ENCODE peak calls at places on chromosomes 2 and 18, in seven cellular contexts. U is neural progenitor cell, X is left lung, R is psoas muscle, M is cardiac muscle cell, B is lung, V is GM23248. W is an unnamed sample.

GRCh38 chr2:136281281-136282117 is 163.6 kb upstream of the CXCR4 start:
- DNase-seq in U (no peak), X (no peak), R (no peak), M (no peak), B (no peak), V (no peak), W (peak; percentile 35)

GRCh38 chr18:52408800-52409302 is 68.9 kb downstream of the DCC start:
- DNase-seq in U (no peak), X (no peak), R (no peak), M (no peak), B (no peak), V (no peak), W (no peak)

GRCh38 chr18:24915547-24915946 is 436.4 kb downstream of the ZNF521 start:
- DNase-seq in U (no peak), X (no peak), R (no peak), M (peak; percentile 11), B (no peak), V (peak; percentile 72), W (no peak)

GRCh38 chr2:170891893-170892292 is 37.2 kb upstream of the GORASP2 start:
- DNase-seq in U (no peak), X (no peak), R (no peak), M (no peak), B (no peak), V (no peak), W (no peak)

GRCh38 chr2:98726172-98726725 is 4.7 kb downstream of the MGAT4A start:
- DNase-seq in U (no peak), X (no peak), R (no peak), M (no peak), B (no peak), V (no peak), W (no peak)

GRCh38 chr2:19651466-19651865 is 250.3 kb downstream of the TTC32 start:
- DNase-seq in U (no peak), X (no peak), R (no peak), M (no peak), B (no peak), V (no peak), W (no peak)

GRCh38 chr2:194602750-194603149 is 1054.3 kb upstream of the SLC39A10 start:
- DNase-seq in U (no peak), X (no peak), R (no peak), M (no peak), B (no peak), V (no peak), W (no peak)

GRCh38 chr2:64492272-64492671 is 31.9 kb upstream of the AFTPH start:
- DNase-seq in U (no peak), X (no peak), R (no peak), M (no peak), B (no peak), V (no peak), W (no peak)

GRCh38 chr2:29033172-29033571 is 41.2 kb downstream of the PCARE start:
- DNase-seq in U (peak; percentile 57), X (no peak), R (peak; percentile 15), M (peak; percentile 46), B (no peak), V (peak; percentile 35), W (no peak)

GRCh38 chr2:224343226-224343625 is 58.7 kb downstream of the FAM124B start:
- DNase-seq in U (peak; percentile 44), X (no peak), R (no peak), M (no peak), B (no peak), V (no peak), W (no peak)

GRCh38 chr2:60925994-60926750 is 44.8 kb downstream of the REL start:
- DNase-seq in U (no peak), X (no peak), R (no peak), M (no peak), B (no peak), V (peak; percentile 14), W (no peak)

GRCh38 chr18:28684746-28685145 is 507.8 kb upstream of the CDH2 start:
- DNase-seq in U (no peak), X (no peak), R (no peak), M (no peak), B (no peak), V (peak; percentile 75), W (no peak)

GRCh38 chr2:46014911-46015654 is 282.1 kb upstream of the EPAS1 start:
- DNase-seq in U (peak; percentile 56), X (no peak), R (no peak), M (peak; percentile 86), B (no peak), V (peak; percentile 21), W (no peak)

GRCh38 chr2:97740590-97741182 is 27.3 kb downstream of the ZAP70 start:
- DNase-seq in U (peak; percentile 71), X (no peak), R (no peak), M (peak; percentile 41), B (peak; percentile 48), V (peak; percentile 65), W (peak; percentile 44)

GRCh38 chr2:40243581-40243980 is 208.3 kb downstream of the SLC8A1 start:
- DNase-seq in U (no peak), X (no peak), R (no peak), M (peak; percentile 7), B (no peak), V (peak; percentile 72), W (no peak)

GRCh38 chr2:66281980-66282379 is 152.9 kb upstream of the MEIS1 start:
- DNase-seq in U (no peak), X (no peak), R (no peak), M (no peak), B (no peak), V (no peak), W (no peak)

GRCh38 chr2:6866982-6867381 is 1.3 kb upstream of the CMPK2 start:
- DNase-seq in U (no peak), X (no peak), R (no peak), M (no peak), B (no peak), V (no peak), W (no peak)

GRCh38 chr2:239778861-239779591 is 246.1 kb downstream of the NDUFA10 start:
- DNase-seq in U (no peak), X (no peak), R (no peak), M (no peak), B (no peak), V (no peak), W (peak; percentile 2)

GRCh38 chr2:58702302-58702696 is 461.2 kb upstream of the FANCL start:
- DNase-seq in U (no peak), X (no peak), R (no peak), M (peak; percentile 1), B (no peak), V (no peak), W (no peak)

GRCh38 chr2:203037026-203037425 is 22.4 kb downstream of the NBEAL1 start:
- DNase-seq in U (no peak), X (no peak), R (no peak), M (no peak), B (no peak), V (no peak), W (no peak)
- H3K4me3 ChIP-seq in U (no peak overlapping the region), X (no peak overlapping the region), R (no peak overlapping the region), M (no peak overlapping the region), B (no peak overlapping the region), V (no peak overlapping the region), W (no peak overlapping the region)

DNA sequence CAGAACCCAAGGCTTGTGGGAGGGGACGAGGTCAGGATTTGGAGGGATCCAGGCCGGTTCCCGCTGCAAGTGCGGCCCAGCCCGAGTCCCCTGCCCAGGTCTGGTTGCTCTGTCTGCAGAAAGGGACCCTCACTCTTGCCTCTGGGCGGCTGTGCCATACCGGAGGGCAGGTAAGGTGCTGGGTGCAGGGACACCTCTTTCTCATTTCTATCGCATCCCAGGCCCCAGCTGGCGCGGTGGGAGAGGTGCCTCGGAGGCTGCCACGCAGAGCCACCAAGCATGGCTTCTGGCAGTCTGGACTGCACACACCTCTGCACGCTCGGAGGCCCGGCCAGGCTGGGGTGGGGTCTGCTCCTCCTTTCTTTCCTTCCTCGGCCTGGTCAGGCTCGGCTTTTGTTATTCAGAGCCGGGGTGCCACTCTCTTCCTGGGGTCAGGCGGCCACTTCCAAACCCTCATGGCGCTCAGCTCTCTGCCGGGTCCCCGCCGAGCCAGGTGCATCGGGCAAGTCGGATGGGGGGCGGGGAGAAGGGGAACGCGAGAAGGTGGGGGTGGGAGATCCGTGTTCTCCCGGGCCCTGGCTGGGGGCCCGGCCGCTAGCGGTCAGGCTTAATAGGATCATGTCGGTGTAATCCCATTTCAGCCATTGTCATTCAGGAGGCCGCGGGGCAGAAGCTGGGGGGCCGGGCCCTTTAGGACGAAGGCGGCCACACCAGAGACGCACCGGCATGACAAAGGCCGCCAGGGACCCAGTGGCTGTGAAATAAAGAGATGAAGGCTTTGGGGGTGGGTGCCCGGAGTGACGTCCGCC is 9.0 kb downstream of the GBX2 start:
- DNase-seq in U (peak; percentile 91), X (no peak), R (no peak), M (no peak), B (no peak), V (no peak), W (no peak)
- H3K27me3 ChIP-seq in U (peaks cover 100% of the 10 kb centered on the region), X (peaks cover 53% of the 10 kb centered on the region), R (peaks cover 51% of the 10 kb centered on the region), M (peaks cover 100% of the 10 kb centered on the region), B (peaks cover 8% of the 10 kb centered on the region), V (peaks cover 48% of the 10 kb centered on the region), W (peaks cover 35% of the 10 kb centered on the region)

GRCh38 chr2:85615413-85615728 is 615 bp upstream of the USP39 start:
- DNase-seq in U (no peak), X (no peak), R (no peak), M (no peak), B (no peak), V (no peak), W (no peak)
- H3K4me3 ChIP-seq in U (peak overlapping the region; percentile 88), X (peak overlapping the region; percentile 92), R (peak overlapping the region; percentile 93), M (no peak overlapping the region), B (no peak overlapping the region), V (peak overlapping the region; percentile 80), W (no peak overlapping the region)

GRCh38 chr2:95027369-95027720 is 1.8 kb downstream of the MAL start:
- DNase-seq in U (no peak), X (no peak), R (peak; percentile 14), M (no peak), B (no peak), V (no peak), W (no peak)
- H3K27me3 ChIP-seq in U (peaks cover 49% of the 10 kb centered on the region), X (peaks cover 33% of the 10 kb centered on the region), R (peaks cover 60% of the 10 kb centered on the region), M (peaks cover 97% of the 10 kb centered on the region), B (peaks cover 4% of the 10 kb centered on the region), V (peaks cover 87% of the 10 kb centered on the region), W (peaks cover 43% of the 10 kb centered on the region)

DNA sequence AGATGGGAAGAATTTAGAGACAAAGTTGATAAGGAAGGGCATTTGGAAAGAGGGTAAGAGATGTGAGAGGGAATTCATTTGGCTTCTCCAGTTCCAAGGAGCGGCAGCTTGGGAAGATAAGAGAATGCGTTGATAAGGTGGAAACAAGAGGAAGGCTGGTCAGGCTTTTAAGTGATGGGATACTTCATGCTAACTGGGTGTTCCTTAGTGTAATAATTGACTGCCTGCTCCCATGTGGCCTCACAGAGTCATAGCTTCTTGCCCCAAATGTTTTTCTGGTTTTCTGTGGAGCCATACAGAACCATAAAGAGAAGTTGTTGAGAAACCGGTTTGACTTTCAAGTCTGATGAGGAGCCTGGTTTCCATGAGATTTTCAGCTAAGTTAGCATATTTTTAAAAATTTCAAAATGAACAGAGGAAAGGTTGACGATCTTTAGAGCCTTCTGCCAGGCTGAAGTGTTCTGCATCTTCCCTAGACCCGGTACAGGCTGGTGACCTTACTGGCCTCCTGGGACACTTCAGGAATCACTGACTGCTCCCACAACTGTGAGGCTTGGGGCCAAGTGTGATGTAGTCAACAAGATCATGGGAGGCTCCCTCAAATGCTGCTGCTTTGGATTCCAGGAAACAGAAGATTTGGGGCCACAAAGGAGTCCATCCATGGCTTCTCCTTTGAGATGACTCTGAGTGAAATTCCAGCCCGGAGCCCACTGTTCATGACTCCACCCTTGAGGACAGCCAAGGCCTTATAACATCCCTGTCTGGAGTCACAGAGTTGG is 97.6 kb upstream of the ZFP36L2 start:
- DNase-seq in U (no peak), X (no peak), R (peak; percentile 86), M (no peak), B (no peak), V (peak; percentile 44), W (no peak)
- H3K4me3 ChIP-seq in U (no peak overlapping the region), X (no peak overlapping the region), R (no peak overlapping the region), M (no peak overlapping the region), B (no peak overlapping the region), V (no peak overlapping the region), W (no peak overlapping the region)

W was measured in BE2C.